ENCODE peak calls at places on chromosomes 5 and 9, in four cellular contexts. L is GM12865, I is GM13977, D is astrocyte of the cerebellum. B is an unnamed sample.

GRCh38 chr5:181181650-181182565 is 23.1 kb downstream of the TRIM7 start:
- DNase-seq in L (peak; percentile 89), I (peak; percentile 77), D (no peak), B (no peak)

GRCh38 chr9:131179561-131180219 is 54.3 kb downstream of the NUP214 start:
- DNase-seq in L (peak; percentile 18), I (peak; percentile 31), D (peak; percentile 85), B (peak; percentile 75)

GRCh38 chr9:126676685-126677143 is 63.0 kb downstream of the LMX1B start:
- DNase-seq in L (no peak), I (no peak), D (no peak), B (no peak)

GRCh38 chr5:67997148-67997547 is 218.4 kb upstream of the PIK3R1 start:
- DNase-seq in L (no peak), I (no peak), D (no peak), B (no peak)

GRCh38 chr9:123225374-123225813 is 43.0 kb downstream of the STRBP start:
- DNase-seq in L (peak; percentile 92), I (peak; percentile 72), D (peak; percentile 51), B (peak; percentile 46)

GRCh38 chr5:147532157-147532556 is 22.3 kb upstream of the DPYSL3 start:
- DNase-seq in L (no peak), I (no peak), D (no peak), B (no peak)

GRCh38 chr9:132141948-132142594 is 19.8 kb upstream of the NTNG2 start:
- DNase-seq in L (no peak), I (no peak), D (no peak), B (no peak)

GRCh38 chr5:74660146-74660545 is 19.6 kb upstream of the ENC1 start:
- DNase-seq in L (no peak), I (no peak), D (no peak), B (no peak)

GRCh38 chr9:117415584-117415937 is 704 bp upstream of the ASTN2 start:
- DNase-seq in L (no peak), I (no peak), D (no peak), B (no peak)
- TF ChIP-seq CTCF in L (no peak), I (no peak), D (no peak), B (no peak)

GRCh38 chr9:87285183-87285582 is 212.5 kb upstream of the DAPK1 start:
- DNase-seq in L (no peak), I (no peak), D (no peak), B (no peak)

GRCh38 chr9:87286506-87286905 is 211.2 kb upstream of the DAPK1 start:
- DNase-seq in L (no peak), I (no peak), D (no peak), B (no peak)

GRCh38 chr9:87292449-87293191 is 205.0 kb upstream of the DAPK1 start:
- DNase-seq in L (no peak), I (no peak), D (no peak), B (no peak)

GRCh38 chr9:87290241-87290700 is 207.4 kb upstream of the DAPK1 start:
- DNase-seq in L (no peak), I (no peak), D (no peak), B (no peak)
- TF ChIP-seq CTCF in L (no peak), I (no peak), D (peak; percentile 44), B (peak; percentile 45)

GRCh38 chr9:117412006-117412715 is 2.7 kb downstream of the ASTN2 start:
- DNase-seq in L (no peak), I (peak; percentile 23), D (no peak), B (no peak)

GRCh38 chr9:117414220-117414905 is 494 bp downstream of the ASTN2 start:
- DNase-seq in L (peak; percentile 3), I (peak; percentile 56), D (no peak), B (no peak)

GRCh38 chr9:117412841-117413240 is 2.0 kb downstream of the ASTN2 start:
- DNase-seq in L (no peak), I (peak; percentile 23), D (no peak), B (no peak)

GRCh38 chr9:117414906-117415583 is at the start of gene ASTN2:
- DNase-seq in L (no peak), I (peak; percentile 30), D (no peak), B (no peak)

GRCh38 chr9:117413346-117414219 is 1.3 kb downstream of the ASTN2 start:
- DNase-seq in L (no peak), I (peak; percentile 28), D (no peak), B (no peak)
- TF ChIP-seq CTCF in L (no peak), I (no peak), D (no peak), B (no peak)

GRCh38 chr5:143648696-143649095 is 163.3 kb upstream of the HMHB1 start:
- DNase-seq in L (peak; percentile 39), I (no peak), D (no peak), B (no peak)
- TF ChIP-seq CTCF in L (peak; percentile 19), I (peak; percentile 30), D (no peak), B (no peak)

GRCh38 chr5:73135429-73136276 is 15.3 kb downstream of the TMEM171 start:
- DNase-seq in L (no peak), I (no peak), D (no peak), B (peak; percentile 16)
- TF ChIP-seq CTCF in L (no peak), I (peak; percentile 18), D (peak; percentile 56), B (peak; percentile 68)

B was measured in AG09309.